ENCODE peak calls at places on chromosomes 12 and 14, in four cellular contexts. N is CD4-positive, CD25-positive, alpha-beta regulatory T cell; T is BE2C; I is heart right ventricle. X is an unnamed sample.
A peak's percentile ranks its signal among the peaks of the same experiment; 100 is the strongest.

GRCh38 chr12:31923063-31923412 is 36.2 kb upstream of the RESF1 start:
- DNase-seq in N (no peak), I (no peak), T (no peak), X (no peak)

GRCh38 chr12:21526053-21526452 is at the start of gene SPX:
- DNase-seq in I (no peak), T (no peak), N (no peak), X (no peak)

GRCh38 chr12:68899251-68899771 is 33.7 kb downstream of the CPM start:
- DNase-seq in N (no peak), I (peak; percentile 13), T (no peak), X (no peak)

GRCh38 chr12:78118036-78118435 is 287.3 kb downstream of the NAV3 start:
- DNase-seq in I (no peak), T (no peak), N (no peak), X (no peak)

GRCh38 chr12:89373772-89374572 is 21.7 kb upstream of the DUSP6 start:
- DNase-seq in I (peak; percentile 55), N (no peak), T (no peak), X (no peak)

GRCh38 chr12:97005612-97006011 is 98.6 kb downstream of the NEDD1 start:
- DNase-seq in T (no peak), N (no peak), I (no peak), X (no peak)

GRCh38 chr14:23055621-23056256 is 1.6 kb downstream of the CDH24 start:
- DNase-seq in N (no peak), I (peak; percentile 35), T (peak; percentile 98), X (no peak)

GRCh38 chr12:52650520-52651081 is 1.4 kb downstream of the KRT2 start:
- DNase-seq in I (no peak), T (no peak), N (no peak), X (no peak)

GRCh38 chr14:68199465-68200145 is 380.0 kb downstream of the RAD51B start:
- DNase-seq in T (no peak), N (no peak), I (peak; percentile 62), X (peak; percentile 40)

GRCh38 chr14:104880584-104881210 is 15.6 kb downstream of the CEP170B start:
- DNase-seq in T (peak; percentile 22), N (no peak), I (no peak), X (no peak)

GRCh38 chr14:31911160-31911559 is 165.9 kb upstream of the ARHGAP5 start:
- DNase-seq in I (no peak), T (no peak), N (no peak), X (no peak)

GRCh38 chr14:99968931-99969330 is 96.3 kb upstream of the EVL start:
- DNase-seq in N (no peak), I (no peak), T (no peak), X (no peak)

GRCh38 chr14:99755629-99756603 is 37.3 kb upstream of the EML1 start:
- DNase-seq in I (peak; percentile 83), T (no peak), N (no peak), X (no peak)

GRCh38 chr14:101068293-101068957 is 164.9 kb upstream of the RTL1 start:
- DNase-seq in T (no peak), N (no peak), I (no peak), X (no peak)

GRCh38 chr14:49512147-49512551 is 74.0 kb downstream of the RPS29 start:
- DNase-seq in I (no peak), T (no peak), N (no peak), X (no peak)

GRCh38 chr14:94850332-94851211 is 80.7 kb upstream of the GSC start:
- DNase-seq in N (no peak), T (no peak), I (no peak), X (no peak)

GRCh38 chr12:100741084-100741711 is 53.4 kb upstream of the ANO4 start:
- DNase-seq in N (no peak), T (no peak), I (no peak), X (peak; percentile 10)

GRCh38 chr12:126369487-126370463 is 1304.5 kb downstream of the AACS start:
- DNase-seq in I (no peak), N (no peak), T (no peak), X (no peak)

GRCh38 chr12:112778400-112778799 is 13.1 kb upstream of the RPH3A start:
- DNase-seq in N (no peak), I (no peak), T (no peak), X (no peak)
- H3K4me3 ChIP-seq in N (no peak overlapping the region), I (no peak overlapping the region), T (no peak overlapping the region), X (no peak overlapping the region)

GRCh38 chr14:89417469-89418225 is 614 bp upstream of the FOXN3 start:
- DNase-seq in T (peak; percentile 65), I (peak; percentile 61), N (peak; percentile 62), X (peak; percentile 73)

GRCh38 chr14:89417111-89417468 is at the start of gene FOXN3:
- DNase-seq in N (peak; percentile 78), T (peak; percentile 93), I (peak; percentile 96), X (peak; percentile 86)

GRCh38 chr14:89416002-89416995 is 734 bp downstream of the FOXN3 start:
- DNase-seq in N (peak; percentile 97), T (peak; percentile 94), I (peak; percentile 100), X (peak; percentile 96)

GRCh38 chr14:89411976-89412375 is 5.1 kb downstream of the FOXN3 start:
- DNase-seq in N (no peak), I (no peak), T (no peak), X (no peak)

DNA sequence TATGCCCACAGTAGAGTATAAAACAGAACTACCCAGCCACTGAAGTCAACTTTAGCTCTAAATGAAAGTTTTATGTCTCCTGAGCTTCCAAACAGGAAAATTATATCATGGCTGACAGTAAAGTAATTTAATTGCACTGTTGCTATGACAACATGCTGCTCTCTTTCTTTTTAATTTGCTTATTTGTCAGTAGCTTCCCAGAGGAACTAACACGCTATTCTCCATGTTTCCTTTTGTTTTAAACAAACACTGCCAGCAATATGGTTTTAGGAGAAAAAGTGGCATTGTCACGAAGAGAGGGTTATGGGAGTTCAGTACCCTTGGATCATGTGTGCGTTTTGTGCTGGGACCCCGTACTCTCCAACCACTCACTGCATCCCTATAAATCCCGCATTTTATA is 1.9 kb downstream of the FOXN3 start:
- DNase-seq in N (no peak), I (no peak), T (no peak), X (no peak)
- H3K4me3 ChIP-seq in N (peak overlapping the region; percentile 87), I (peak overlapping the region; percentile 96), T (peak overlapping the region; percentile 92), X (no peak overlapping the region)

GRCh38 chr14:55715889-55716288 is 135.9 kb downstream of the KTN1 start:
- DNase-seq in I (peak; percentile 18), N (no peak), T (no peak), X (no peak)
- H3K4me3 ChIP-seq in I (no peak overlapping the region), N (no peak overlapping the region), T (no peak overlapping the region), X (no peak overlapping the region)

DNA sequence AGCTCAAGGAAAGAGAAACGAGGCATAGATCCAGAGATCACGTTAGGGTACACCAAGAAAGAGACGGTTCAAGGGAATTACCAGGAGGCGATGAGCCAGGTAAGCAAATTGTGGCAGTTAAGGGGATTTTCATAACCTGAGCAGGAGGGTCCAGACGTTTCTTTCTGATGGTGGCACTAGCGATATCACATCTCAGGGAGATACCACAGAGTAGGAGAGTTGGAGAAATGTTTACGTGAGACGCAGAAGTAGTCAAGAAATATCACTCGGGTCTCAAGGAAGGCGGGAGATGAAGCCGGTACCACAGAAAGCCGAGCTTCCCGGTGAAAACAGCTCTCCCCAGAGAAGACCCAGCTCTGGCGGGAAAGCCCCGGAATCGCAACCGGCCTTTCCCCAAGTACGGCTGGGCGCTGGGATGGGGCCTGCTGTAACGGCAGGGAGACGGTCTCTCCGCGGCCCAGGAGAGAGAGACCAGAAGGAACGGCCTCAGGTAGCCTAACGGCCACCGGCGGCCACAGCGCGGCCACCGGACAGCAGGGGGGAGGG is 485 bp downstream of the SENP1 start:
- DNase-seq in N (peak; percentile 45), I (no peak), T (no peak), X (peak; percentile 24)
- H3K4me3 ChIP-seq in N (peak overlapping the region; percentile 86), I (peak overlapping the region; percentile 78), T (peak overlapping the region; percentile 81), X (peak overlapping the region; percentile 77)

GRCh38 chr14:92412912-92413311 is 89.9 kb downstream of the SLC24A4 start:
- DNase-seq in N (no peak), T (no peak), I (no peak), X (no peak)
- H3K4me3 ChIP-seq in N (no peak overlapping the region), T (no peak overlapping the region), I (no peak overlapping the region), X (no peak overlapping the region)

GRCh38 chr12:41932028-41932427 is 212.6 kb downstream of the GXYLT1 start:
- DNase-seq in I (no peak), T (no peak), N (no peak), X (no peak)
- H3K4me3 ChIP-seq in I (peak overlapping the region; percentile 35), T (peak overlapping the region; percentile 73), N (no peak overlapping the region), X (no peak overlapping the region)

DNA sequence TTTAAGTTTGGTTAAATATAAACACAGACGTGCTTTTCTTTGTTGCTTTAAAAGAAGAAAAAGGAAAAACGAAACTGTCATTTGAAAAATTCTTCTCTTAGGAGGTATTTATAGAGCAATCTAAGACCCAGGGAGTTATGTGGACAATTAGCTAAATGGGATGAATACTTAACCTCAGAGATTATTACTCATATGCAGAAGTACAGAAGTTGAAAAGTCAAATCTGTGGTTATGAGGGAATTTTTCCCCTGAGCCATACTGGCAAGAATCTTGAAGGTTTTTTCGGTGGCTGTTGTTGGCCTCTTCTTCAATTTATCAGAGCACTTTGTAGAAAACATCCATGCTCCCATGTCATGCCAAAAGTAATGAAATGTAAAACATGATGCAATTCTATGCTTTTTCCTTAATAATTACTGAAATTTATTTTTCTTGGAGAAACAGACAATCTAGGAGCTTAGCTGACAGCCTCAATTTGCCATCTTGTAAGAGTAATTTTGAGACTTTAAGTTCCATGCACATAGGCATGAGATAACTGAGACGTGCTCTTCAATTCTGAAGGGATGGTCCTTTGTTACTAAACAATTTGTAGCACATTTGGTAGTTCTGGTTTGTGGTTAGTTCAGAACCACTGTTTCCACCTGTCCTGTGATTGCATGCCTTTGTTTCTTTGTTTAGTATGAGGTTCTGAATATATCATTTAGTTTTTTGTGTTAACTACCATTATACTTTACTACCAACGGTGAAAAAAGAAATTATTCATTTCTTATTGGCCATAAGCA is 126.6 kb downstream of the BCAT1 start:
- DNase-seq in I (no peak), N (no peak), T (no peak), X (no peak)
- H3K4me3 ChIP-seq in I (no peak overlapping the region), N (peak overlapping the region; percentile 11), T (no peak overlapping the region), X (no peak overlapping the region)

GRCh38 chr12:104285740-104286537 is 17.6 kb upstream of the EID3 start:
- DNase-seq in T (no peak), N (no peak), I (no peak), X (no peak)
- H3K4me3 ChIP-seq in T (peak overlapping the region; percentile 75), N (peak overlapping the region; percentile 95), I (peak overlapping the region; percentile 50), X (peak overlapping the region; percentile 93)